ENCODE peak calls at places on chromosome 13, in eight cellular contexts. W, O, I, J, S, V, Q and M are unnamed samples. For H3K9me3, H3K4me1 and H3K27me3, the result is how much of the 10 kb centered on the place peaks cover.

GRCh38 chr13:59674616-59675015 is 489.1 kb downstream of the DIAPH3 start:
- DNase-seq in W (no peak), O (no peak), I (no peak), J (no peak), S (no peak), V (no peak), Q (no peak), M (no peak)

GRCh38 chr13:101845501-101846012 is 393.1 kb downstream of the ITGBL1 start:
- DNase-seq in W (peak), O (no peak), I (no peak), J (no peak), S (no peak), V (no peak), Q (no peak), M (no peak)

GRCh38 chr13:32309812-32310706 is 5.1 kb downstream of the ZAR1L start:
- DNase-seq in W (peak), O (no peak), I (no peak), J (no peak), S (no peak), V (no peak), Q (peak), M (peak)

GRCh38 chr13:104816716-104817115 is 1718.7 kb downstream of the EFNB2 start:
- DNase-seq in W (no peak), O (no peak), I (no peak), J (no peak), S (no peak), V (no peak), Q (no peak), M (no peak)

GRCh38 chr13:105518086-105518485 is 1017.4 kb downstream of the EFNB2 start:
- DNase-seq in W (peak), O (no peak), I (no peak), J (no peak), S (no peak), V (no peak), Q (no peak), M (no peak)

GRCh38 chr13:68929055-68929454 is 1178.6 kb upstream of the ATXN8OS start:
- DNase-seq in W (no peak), O (no peak), I (no peak), J (no peak), S (no peak), V (no peak), Q (no peak), M (no peak)

GRCh38 chr13:75481176-75482069 is 546 bp downstream of the TBC1D4 start:
- DNase-seq in W (no peak), O (no peak), I (peak), J (peak), S (no peak), V (peak), Q (peak), M (peak)

GRCh38 chr13:25085125-25085742 is 10.7 kb upstream of the PABPC3 start:
- DNase-seq in W (peak), O (no peak), I (no peak), J (no peak), S (no peak), V (no peak), Q (peak), M (peak)

GRCh38 chr13:22369090-22369489 is 698.2 kb downstream of the FGF9 start:
- DNase-seq in W (no peak), O (no peak), I (no peak), J (no peak), S (no peak), V (no peak), Q (no peak), M (no peak)
- H3K9me3 ChIP-seq in W (under half), O (under half), I (under half), J (under half), S (under half), V (under half), Q (under half), M (under half)

GRCh38 chr13:97240789-97241734 is 18.9 kb downstream of the MBNL2 start:
- DNase-seq in W (no peak), O (no peak), I (no peak), J (no peak), S (no peak), V (no peak), Q (no peak), M (no peak)

GRCh38 chr13:97238883-97239282 is 16.8 kb downstream of the MBNL2 start:
- DNase-seq in W (no peak), O (no peak), I (no peak), J (no peak), S (no peak), V (no peak), Q (no peak), M (no peak)

GRCh38 chr13:97239943-97240788 is 18.0 kb downstream of the MBNL2 start:
- DNase-seq in W (no peak), O (no peak), I (no peak), J (no peak), S (no peak), V (no peak), Q (peak), M (no peak)

GRCh38 chr13:97238432-97238831 is 16.3 kb downstream of the MBNL2 start:
- DNase-seq in W (no peak), O (no peak), I (no peak), J (no peak), S (no peak), V (no peak), Q (no peak), M (no peak)

DNA sequence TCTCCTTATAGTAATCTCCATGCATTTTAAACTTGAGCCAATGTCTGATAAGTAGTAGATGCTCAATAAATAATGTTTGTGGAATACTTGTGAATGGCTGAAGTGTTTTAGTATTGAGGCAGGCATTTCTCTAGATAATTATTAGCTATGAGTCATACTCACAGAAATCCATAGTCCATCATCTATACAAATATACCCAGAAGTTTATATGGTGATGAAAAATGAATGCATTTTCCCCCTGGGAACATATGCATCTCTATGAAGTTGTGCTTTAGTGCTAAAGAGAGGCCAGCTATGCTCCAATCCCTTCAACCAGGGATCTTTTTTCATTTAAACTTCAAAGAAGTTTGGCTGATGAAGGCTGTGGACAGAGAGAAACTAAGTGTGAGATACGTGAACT is 17.2 kb downstream of the MBNL2 start:
- DNase-seq in W (no peak), O (no peak), I (no peak), J (no peak), S (no peak), V (no peak), Q (no peak), M (no peak)
- H3K4me1 ChIP-seq in W (under half), O (half or more), I (half or more), J (half or more), S (half or more), V (under half), Q (half or more), M (under half)

GRCh38 chr13:31115616-31116015 is 46.1 kb downstream of the HSPH1 start:
- DNase-seq in W (no peak), O (no peak), I (no peak), J (no peak), S (peak), V (no peak), Q (no peak), M (no peak)
- H3K27me3 ChIP-seq in W (half or more), O (under half), I (under half), J (under half), S (under half), V (under half), Q (under half), M (under half)

GRCh38 chr13:47656651-47657050 is 344.4 kb downstream of the SUCLA2 start:
- DNase-seq in W (no peak), O (no peak), I (no peak), J (no peak), S (no peak), V (no peak), Q (no peak), M (no peak)

GRCh38 chr13:47665041-47665440 is 336.0 kb downstream of the SUCLA2 start:
- DNase-seq in W (no peak), O (no peak), I (no peak), J (no peak), S (no peak), V (no peak), Q (no peak), M (no peak)

GRCh38 chr13:47661076-47661475 is 340.0 kb downstream of the SUCLA2 start:
- DNase-seq in W (peak), O (no peak), I (no peak), J (no peak), S (no peak), V (no peak), Q (no peak), M (no peak)
- H3K9me3 ChIP-seq in W (under half), O (under half), I (under half), J (under half), S (under half), V (under half), Q (under half), M (under half)

GRCh38 chr13:30647420-30647819 is 29.7 kb downstream of the USPL1 start:
- DNase-seq in W (no peak), O (no peak), I (no peak), J (no peak), S (no peak), V (no peak), Q (no peak), M (no peak)
- H3K4me1 ChIP-seq in W (under half), O (under half), I (under half), J (under half), S (under half), V (under half), Q (under half), M (under half)

DNA sequence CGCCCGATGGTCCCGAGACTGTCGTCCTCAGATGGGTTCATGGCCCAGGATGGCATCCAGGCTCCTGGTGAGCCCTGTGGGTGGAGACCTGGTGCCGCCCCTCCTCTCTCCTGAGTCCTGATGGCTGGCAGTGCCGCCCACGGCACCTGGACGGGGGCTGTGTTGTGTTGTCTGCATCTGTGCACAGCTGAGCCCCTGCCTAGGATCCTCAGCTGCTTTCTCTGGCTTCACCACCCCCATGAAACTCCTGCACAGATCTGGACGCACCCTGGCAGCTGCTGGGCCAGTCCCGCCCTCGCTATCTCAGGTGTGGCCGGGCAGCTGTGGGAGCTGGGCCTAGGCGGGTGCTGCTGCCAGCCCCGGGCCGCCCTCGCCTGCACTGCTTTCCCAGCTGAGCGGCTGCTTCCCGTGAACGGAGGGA is 27.7 kb downstream of the MCF2L start:
- DNase-seq in W (no peak), O (no peak), I (no peak), J (no peak), S (no peak), V (no peak), Q (no peak), M (no peak)
- H3K27me3 ChIP-seq in W (half or more), O (under half), I (under half), J (under half), S (under half), V (under half), Q (under half), M (under half)

GRCh38 chr13:95716231-95716630 is 39.3 kb downstream of the DNAJC3 start:
- DNase-seq in W (no peak), O (no peak), I (no peak), J (no peak), S (no peak), V (no peak), Q (no peak), M (no peak)
- H3K9me3 ChIP-seq in W (under half), O (under half), I (under half), J (under half), S (under half), V (under half), Q (under half), M (under half)

DNA sequence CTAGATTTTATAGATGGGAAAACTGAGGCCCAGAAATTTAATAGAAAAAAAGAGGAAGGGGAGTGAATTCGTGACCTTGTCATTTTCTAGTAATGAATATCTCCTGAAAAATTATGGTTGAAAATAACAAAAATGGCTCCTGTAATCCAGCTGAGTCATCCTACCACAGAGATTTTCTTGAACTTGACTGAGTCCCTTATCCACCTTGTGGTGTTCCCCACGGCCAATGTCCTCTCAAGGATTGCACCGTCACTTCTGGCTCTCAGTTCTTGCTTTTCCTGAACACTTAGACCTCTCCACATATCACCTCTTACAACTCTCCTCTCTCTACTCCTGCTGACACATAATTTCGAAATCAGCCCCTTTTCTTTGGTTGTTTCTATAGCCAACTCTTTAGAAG is 1.2 kb upstream of the KATNAL1 start:
- DNase-seq in W (peak), O (no peak), I (no peak), J (no peak), S (no peak), V (no peak), Q (peak), M (no peak)
- H3K4me1 ChIP-seq in W (under half), O (half or more), I (under half), J (under half), S (under half), V (under half), Q (under half), M (under half)

DNA sequence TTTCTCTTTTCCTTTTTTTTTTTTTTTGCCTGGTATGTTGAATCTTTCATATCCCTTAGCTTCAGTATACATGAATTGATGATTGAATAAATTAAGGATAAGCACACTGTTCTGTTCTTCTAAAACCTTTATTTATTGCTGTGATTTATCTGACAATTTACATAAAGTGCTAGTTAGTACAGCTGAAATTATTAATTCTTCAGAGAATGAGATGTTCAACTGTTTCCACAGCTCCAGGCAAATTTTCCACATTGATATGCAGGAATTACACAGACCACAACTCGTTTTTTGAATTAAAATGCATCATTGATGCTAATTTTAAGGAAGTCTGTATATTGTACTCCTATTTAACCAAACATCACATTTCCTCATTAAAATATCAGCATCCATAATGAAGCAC is 136.4 kb upstream of the TMTC4 start:
- DNase-seq in W (no peak), O (no peak), I (no peak), J (no peak), S (no peak), V (no peak), Q (no peak), M (no peak)
- H3K27me3 ChIP-seq in W (under half), O (under half), I (under half), J (under half), S (under half), V (under half), Q (under half), M (under half)

DNA sequence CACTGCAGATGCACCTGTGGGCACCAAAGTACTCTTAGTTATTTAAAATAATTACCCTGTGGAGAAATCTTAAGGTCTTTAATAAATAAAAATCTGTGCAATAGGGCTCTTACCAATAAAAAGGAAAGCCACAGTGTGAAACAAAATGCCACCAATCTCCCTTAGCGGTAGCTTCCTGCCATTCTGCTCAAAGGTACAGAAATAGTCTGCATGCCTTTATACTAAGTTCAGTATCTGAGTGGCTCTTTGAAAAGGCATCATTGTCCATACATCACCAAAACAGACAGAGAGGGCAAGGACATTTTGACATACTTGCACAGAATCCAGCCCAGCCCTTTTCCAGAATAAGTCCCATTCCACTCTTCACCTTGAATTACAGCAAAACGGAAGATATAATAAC is 161.0 kb downstream of the KLF12 start:
- DNase-seq in W (no peak), O (no peak), I (no peak), J (no peak), S (no peak), V (no peak), Q (no peak), M (no peak)
- H3K9me3 ChIP-seq in W (under half), O (under half), I (under half), J (under half), S (under half), V (under half), Q (under half), M (under half)